ENCODE peak calls at places on chromosomes 7 and 10, in six cellular contexts. One of them, this sample, is unnamed.

GRCh38 chr10:63671317-63671937 is 150.2 kb downstream of the REEP3 start:
- DNase-seq in IMR-90: peak
- DNase-seq in H9: no peak
- DNase-seq in mesenchymal stem cell: peak
- DNase-seq in trophoblast cell: no peak
- DNase-seq in H1: no peak
- DNase-seq in this sample: no peak

GRCh38 chr10:104640339-104641149 is 546 bp upstream of the SORCS3 start:
- DNase-seq in IMR-90: no peak
- DNase-seq in H9: no peak
- DNase-seq in mesenchymal stem cell: no peak
- DNase-seq in trophoblast cell: no peak
- DNase-seq in H1: no peak
- DNase-seq in this sample: peak

GRCh38 chr10:115049957-115050356 is 43.2 kb upstream of the ATRNL1 start:
- DNase-seq in IMR-90: peak
- DNase-seq in H9: no peak
- DNase-seq in mesenchymal stem cell: no peak
- DNase-seq in trophoblast cell: peak
- DNase-seq in H1: no peak
- DNase-seq in this sample: no peak

GRCh38 chr10:129339841-129340240 is 127.2 kb upstream of the MGMT start:
- DNase-seq in IMR-90: no peak
- DNase-seq in H9: no peak
- DNase-seq in mesenchymal stem cell: no peak
- DNase-seq in trophoblast cell: no peak
- DNase-seq in H1: no peak
- DNase-seq in this sample: no peak

GRCh38 chr10:107166378-107166777 is 1.9 kb upstream of the SORCS1 start:
- DNase-seq in IMR-90: no peak
- DNase-seq in H9: no peak
- DNase-seq in mesenchymal stem cell: no peak
- DNase-seq in trophoblast cell: no peak
- DNase-seq in H1: no peak
- DNase-seq in this sample: no peak

GRCh38 chr7:27554826-27555225 is 107.9 kb downstream of the HIBADH start:
- DNase-seq in IMR-90: no peak
- DNase-seq in H9: no peak
- DNase-seq in mesenchymal stem cell: no peak
- DNase-seq in trophoblast cell: no peak
- DNase-seq in H1: no peak
- DNase-seq in this sample: no peak

GRCh38 chr7:24812313-24812945 is 55.2 kb upstream of the GSDME start:
- DNase-seq in IMR-90: peak
- DNase-seq in H9: peak
- DNase-seq in mesenchymal stem cell: peak
- DNase-seq in trophoblast cell: peak
- DNase-seq in H1: peak
- DNase-seq in this sample: peak

GRCh38 chr7:149727541-149728476 is 45.6 kb downstream of the ZNF467 start:
- DNase-seq in IMR-90: no peak
- DNase-seq in H9: peak
- DNase-seq in mesenchymal stem cell: no peak
- DNase-seq in trophoblast cell: peak
- DNase-seq in H1: no peak
- DNase-seq in this sample: no peak

GRCh38 chr7:78350926-78351325 is 552.4 kb downstream of the PHTF2 start:
- DNase-seq in IMR-90: no peak
- DNase-seq in H9: no peak
- DNase-seq in mesenchymal stem cell: no peak
- DNase-seq in trophoblast cell: no peak
- DNase-seq in H1: no peak
- DNase-seq in this sample: no peak

GRCh38 chr7:73567140-73567539 is 9.7 kb upstream of the BCL7B start:
- DNase-seq in IMR-90: no peak
- DNase-seq in H9: no peak
- DNase-seq in mesenchymal stem cell: no peak
- DNase-seq in trophoblast cell: no peak
- DNase-seq in H1: no peak
- DNase-seq in this sample: no peak

GRCh38 chr10:70785190-70785589 is at the start of gene TBATA:
- DNase-seq in IMR-90: no peak
- DNase-seq in H9: no peak
- DNase-seq in mesenchymal stem cell: no peak
- DNase-seq in trophoblast cell: no peak
- DNase-seq in H1: no peak
- DNase-seq in this sample: no peak

GRCh38 chr10:102334106-102334505 is 61.4 kb upstream of the NFKB2 start:
- DNase-seq in IMR-90: peak
- DNase-seq in H9: no peak
- DNase-seq in mesenchymal stem cell: peak
- DNase-seq in trophoblast cell: peak
- DNase-seq in H1: no peak
- DNase-seq in this sample: peak

GRCh38 chr7:105830405-105831218 is 45.8 kb downstream of the ATXN7L1 start:
- DNase-seq in IMR-90: peak
- DNase-seq in H9: no peak
- DNase-seq in mesenchymal stem cell: peak
- DNase-seq in trophoblast cell: peak
- DNase-seq in H1: no peak
- DNase-seq in this sample: no peak

GRCh38 chr7:27549621-27550020 is 113.1 kb downstream of the HIBADH start:
- DNase-seq in IMR-90: no peak
- DNase-seq in H9: no peak
- DNase-seq in mesenchymal stem cell: no peak
- DNase-seq in trophoblast cell: no peak
- DNase-seq in H1: no peak
- DNase-seq in this sample: no peak

DNA sequence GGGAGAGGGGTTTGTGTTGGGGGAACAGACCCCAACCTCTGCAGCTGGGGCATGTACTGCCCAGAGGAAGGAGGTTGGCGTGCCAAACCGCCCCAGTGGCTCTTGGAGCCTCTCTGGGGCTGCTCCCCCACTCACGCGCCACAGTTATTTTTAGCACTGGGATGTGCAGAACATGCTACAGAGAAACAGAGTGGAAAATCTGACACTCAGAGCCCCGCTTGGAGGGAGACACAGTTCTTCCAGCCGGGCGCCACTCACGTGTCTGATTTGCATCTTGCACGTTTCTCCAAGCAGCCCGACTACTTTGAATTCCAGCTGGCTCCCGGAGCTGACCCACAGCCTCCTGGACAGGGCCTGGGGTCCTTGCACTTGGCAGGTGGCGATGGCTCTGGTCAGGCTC is 182.0 kb downstream of the RPS24 start:
- DNase-seq in IMR-90: peak
- DNase-seq in H9: no peak
- DNase-seq in mesenchymal stem cell: peak
- DNase-seq in trophoblast cell: peak
- DNase-seq in H1: no peak
- DNase-seq in this sample: no peak
- H3K9ac ChIP-seq in IMR-90: peak
- H3K9ac ChIP-seq in H9: no peak
- H3K9ac ChIP-seq in mesenchymal stem cell: peak
- H3K9ac ChIP-seq in trophoblast cell: no peak
- H3K9ac ChIP-seq in H1: no peak
- H3K9ac ChIP-seq in this sample: no peak

DNA sequence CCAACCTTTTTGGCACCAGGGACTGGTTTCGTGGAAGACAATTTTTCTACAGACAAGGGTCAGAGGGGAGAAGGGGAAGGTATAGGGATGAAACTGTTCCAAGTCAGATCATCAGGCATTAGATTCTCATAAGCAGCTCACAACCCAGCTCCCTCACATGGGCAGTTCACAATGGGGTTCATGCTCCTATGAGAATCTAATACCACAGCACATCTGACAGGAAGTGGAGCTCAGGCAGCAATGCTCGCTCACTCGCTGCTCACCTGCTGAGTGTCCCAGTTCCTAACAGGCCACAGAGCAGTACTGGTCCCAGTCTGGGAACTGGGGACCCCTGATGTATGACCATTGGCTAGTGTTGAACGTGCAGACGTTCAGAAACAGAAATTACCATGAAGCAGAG is 63.7 kb downstream of the ATE1 start:
- DNase-seq in IMR-90: no peak
- DNase-seq in H9: no peak
- DNase-seq in mesenchymal stem cell: no peak
- DNase-seq in trophoblast cell: no peak
- DNase-seq in H1: no peak
- DNase-seq in this sample: no peak
- H4K91ac ChIP-seq in IMR-90: no peak
- H4K91ac ChIP-seq in H9: no peak
- H4K91ac ChIP-seq in mesenchymal stem cell: no peak
- H4K91ac ChIP-seq in trophoblast cell: no peak
- H4K91ac ChIP-seq in H1: no peak
- H4K91ac ChIP-seq in this sample: no peak

DNA sequence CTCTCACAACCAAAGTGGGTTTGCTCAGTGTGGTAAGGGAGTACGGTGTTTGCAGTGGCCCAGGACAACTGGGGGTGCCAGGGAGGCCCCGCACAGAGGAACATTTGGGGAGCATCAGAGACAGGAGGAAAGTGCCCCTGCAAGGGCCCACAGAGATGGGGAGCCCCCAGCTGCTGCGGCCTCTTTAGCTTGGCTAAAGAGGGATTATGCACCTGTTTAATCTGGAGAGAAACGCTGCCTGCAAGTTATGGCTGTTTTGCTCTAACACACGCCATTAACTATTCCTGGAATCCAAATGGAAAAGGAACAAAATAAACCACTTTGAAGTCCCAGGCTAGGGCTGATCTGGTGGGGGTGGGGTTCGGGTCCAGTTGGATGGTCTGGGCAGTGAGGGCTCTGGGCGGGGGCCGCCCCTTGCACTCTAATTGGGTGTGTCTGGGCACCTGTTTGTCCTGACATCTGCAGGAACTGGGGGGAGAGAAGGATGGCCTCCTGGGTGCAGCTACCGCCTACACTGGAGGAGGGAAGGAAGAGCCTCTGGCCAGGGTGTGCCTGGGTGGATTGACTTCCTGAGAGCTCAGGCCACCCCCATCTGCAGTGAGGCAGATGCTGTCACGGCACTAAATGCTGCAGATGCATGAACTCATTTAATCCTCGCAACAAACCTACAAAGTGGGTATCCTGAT is 300.5 kb downstream of the ZEB1 start:
- DNase-seq in IMR-90: no peak
- DNase-seq in H9: no peak
- DNase-seq in mesenchymal stem cell: no peak
- DNase-seq in trophoblast cell: no peak
- DNase-seq in H1: no peak
- DNase-seq in this sample: no peak
- H2AFZ ChIP-seq in IMR-90: no peak
- H2AFZ ChIP-seq in H9: no peak
- H2AFZ ChIP-seq in mesenchymal stem cell: no peak
- H2AFZ ChIP-seq in trophoblast cell: no peak
- H2AFZ ChIP-seq in H1: no peak
- H2AFZ ChIP-seq in this sample: no peak

DNA sequence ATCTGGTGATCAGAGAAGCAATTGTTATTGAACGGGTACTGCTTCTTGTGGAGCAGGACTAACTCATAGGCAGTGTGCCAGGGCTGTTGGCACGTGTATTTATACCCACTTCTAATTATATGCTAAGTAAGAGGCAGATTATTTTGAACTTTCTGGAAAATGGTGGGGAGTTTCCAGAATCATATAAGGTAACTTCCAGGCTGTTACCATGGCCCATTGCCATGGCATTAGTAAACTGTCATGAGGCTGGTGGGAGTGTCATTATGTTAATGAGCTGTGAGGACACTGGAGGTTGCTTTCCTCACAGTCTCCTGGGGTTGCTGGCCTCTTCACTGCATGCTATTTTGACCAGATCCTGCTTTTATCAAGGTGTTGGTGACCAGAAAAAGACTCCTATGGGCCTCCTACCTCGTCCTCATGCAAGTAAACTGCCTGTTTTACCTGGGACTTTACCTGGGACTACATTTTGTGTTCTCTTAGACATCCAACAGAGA is 122.6 kb downstream of the KCND2 start:
- DNase-seq in IMR-90: no peak
- DNase-seq in H9: no peak
- DNase-seq in mesenchymal stem cell: no peak
- DNase-seq in trophoblast cell: no peak
- DNase-seq in H1: no peak
- DNase-seq in this sample: no peak
- H3K9ac ChIP-seq in IMR-90: no peak
- H3K9ac ChIP-seq in H9: no peak
- H3K9ac ChIP-seq in mesenchymal stem cell: no peak
- H3K9ac ChIP-seq in trophoblast cell: no peak
- H3K9ac ChIP-seq in H1: no peak
- H3K9ac ChIP-seq in this sample: no peak

GRCh38 chr7:45968856-45969536 is 47.9 kb upstream of the IGFBP3 start:
- DNase-seq in IMR-90: no peak
- DNase-seq in H9: no peak
- DNase-seq in mesenchymal stem cell: no peak
- DNase-seq in trophoblast cell: no peak
- DNase-seq in H1: no peak
- DNase-seq in this sample: no peak

GRCh38 chr7:45969940-45970339 is 48.9 kb upstream of the IGFBP3 start:
- DNase-seq in IMR-90: no peak
- DNase-seq in H9: no peak
- DNase-seq in mesenchymal stem cell: no peak
- DNase-seq in trophoblast cell: no peak
- DNase-seq in H1: no peak
- DNase-seq in this sample: no peak

GRCh38 chr7:45970454-45970853 is 49.4 kb upstream of the IGFBP3 start:
- DNase-seq in IMR-90: no peak
- DNase-seq in H9: no peak
- DNase-seq in mesenchymal stem cell: no peak
- DNase-seq in trophoblast cell: no peak
- DNase-seq in H1: no peak
- DNase-seq in this sample: no peak

GRCh38 chr7:45967591-45968157 is 46.6 kb upstream of the IGFBP3 start:
- DNase-seq in IMR-90: no peak
- DNase-seq in H9: no peak
- DNase-seq in mesenchymal stem cell: no peak
- DNase-seq in trophoblast cell: no peak
- DNase-seq in H1: no peak
- DNase-seq in this sample: no peak

DNA sequence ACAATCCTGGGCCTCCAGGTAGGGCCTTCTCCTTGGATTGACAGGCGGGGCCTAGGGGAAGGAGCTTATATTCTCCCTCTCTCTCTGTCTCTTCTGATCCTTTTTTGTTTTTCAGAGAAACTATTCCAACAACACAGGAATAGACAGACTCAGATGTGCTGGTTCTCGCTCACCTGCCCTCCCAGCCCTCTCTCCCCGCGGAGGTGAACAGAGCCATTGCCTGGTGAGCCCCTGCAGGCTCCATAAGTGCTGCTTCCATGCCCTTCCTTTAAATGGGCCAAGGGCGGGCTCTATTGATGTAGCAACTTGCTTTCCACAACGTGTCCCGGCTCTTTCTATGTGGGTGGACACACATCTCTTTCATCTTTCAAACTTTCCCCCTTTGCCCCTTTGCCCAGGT is 47.2 kb upstream of the IGFBP3 start:
- DNase-seq in IMR-90: no peak
- DNase-seq in H9: no peak
- DNase-seq in mesenchymal stem cell: no peak
- DNase-seq in trophoblast cell: no peak
- DNase-seq in H1: no peak
- DNase-seq in this sample: no peak
- H4K91ac ChIP-seq in IMR-90: peak
- H4K91ac ChIP-seq in H9: no peak
- H4K91ac ChIP-seq in mesenchymal stem cell: no peak
- H4K91ac ChIP-seq in trophoblast cell: no peak
- H4K91ac ChIP-seq in H1: no peak
- H4K91ac ChIP-seq in this sample: no peak

GRCh38 chr7:16951483-16952080 is 69.8 kb upstream of the AGR3 start:
- DNase-seq in IMR-90: no peak
- DNase-seq in H9: no peak
- DNase-seq in mesenchymal stem cell: no peak
- DNase-seq in trophoblast cell: no peak
- DNase-seq in H1: no peak
- DNase-seq in this sample: no peak
- H2AFZ ChIP-seq in IMR-90: no peak
- H2AFZ ChIP-seq in H9: no peak
- H2AFZ ChIP-seq in mesenchymal stem cell: no peak
- H2AFZ ChIP-seq in trophoblast cell: no peak
- H2AFZ ChIP-seq in H1: no peak
- H2AFZ ChIP-seq in this sample: no peak